ENCODE peak calls at places on chromosomes 5 and 9, in six cellular contexts. E is stimulated activated CD8-positive, alpha-beta memory T cell treated with anti-CD3 and anti-CD28 coated beads, Interleukin-7, amount 100 ng/mL, for 24 hours; U is tibial artery; F is T-cell; I is HCEC 1CT; J is amniotic epithelial cell. A is an unnamed sample.

GRCh38 chr5:77359231-77359630 is 132.9 kb downstream of the WDR41 start:
- DNase-seq in I (no peak), E (no peak), F (no peak), U (no peak), J (no peak), A (no peak)

GRCh38 chr5:12840972-12841371 is 936.7 kb upstream of the CTNND2 start:
- DNase-seq in E (no peak), I (no peak), J (no peak), F (no peak), U (no peak), A (no peak)

GRCh38 chr5:169637085-169637855 is at the start of gene DOCK2:
- DNase-seq in U (peak), J (no peak), I (no peak), E (peak), F (peak), A (no peak)

GRCh38 chr9:75993434-75993833 is 103.0 kb downstream of the PCSK5 start:
- DNase-seq in I (peak), E (no peak), U (no peak), J (peak), F (no peak), A (no peak)

GRCh38 chr5:53025506-53025905 is 36.4 kb downstream of the ITGA2 start:
- DNase-seq in J (no peak), I (no peak), E (no peak), F (no peak), U (no peak), A (no peak)

GRCh38 chr5:122009436-122009835 is 47.7 kb downstream of the SRFBP1 start:
- DNase-seq in I (no peak), E (no peak), U (no peak), J (no peak), F (no peak), A (no peak)

GRCh38 chr5:107542831-107543231 is 127.9 kb downstream of the EFNA5 start:
- DNase-seq in J (peak), E (no peak), I (peak), U (peak), F (no peak), A (peak)

GRCh38 chr5:74543162-74543995 is 97.1 kb downstream of the ENC1 start:
- DNase-seq in F (no peak), U (peak), I (peak), E (no peak), J (peak), A (peak)

GRCh38 chr5:92505145-92505544 is 1075.9 kb downstream of the NR2F1-AS1 start:
- DNase-seq in J (peak), F (no peak), I (peak), U (no peak), E (no peak), A (no peak)

GRCh38 chr9:110027624-110028023 is 180.3 kb downstream of the C9orf152 start:
- DNase-seq in J (peak), E (no peak), I (peak), U (no peak), F (no peak), A (no peak)

GRCh38 chr5:145637396-145637795 is 197.7 kb downstream of the PRELID2 start:
- DNase-seq in I (peak), E (no peak), J (peak), U (no peak), F (no peak), A (no peak)

GRCh38 chr5:43694027-43694426 is 91.0 kb downstream of the NNT start:
- DNase-seq in J (no peak), I (no peak), E (no peak), U (no peak), F (no peak), A (no peak)

GRCh38 chr5:68382640-68383039 is 167.1 kb downstream of the PIK3R1 start:
- DNase-seq in J (no peak), F (no peak), U (peak), I (peak), E (no peak), A (no peak)

GRCh38 chr5:59367791-59368394 is 525.6 kb downstream of the PDE4D start:
- DNase-seq in U (peak), F (peak), I (peak), J (peak), E (no peak), A (no peak)

GRCh38 chr5:168851902-168852321 is 272.7 kb upstream of the PANK3 start:
- DNase-seq in I (no peak), F (no peak), U (no peak), E (no peak), J (peak), A (no peak)

GRCh38 chr5:69493235-69493925 is 790 bp downstream of the OCLN start:
- DNase-seq in F (no peak), U (no peak), J (no peak), I (peak), E (no peak), A (no peak)

GRCh38 chr5:44568519-44568918 is 179.3 kb upstream of the FGF10 start:
- DNase-seq in I (peak), J (peak), U (no peak), E (no peak), F (no peak), A (no peak)

GRCh38 chr9:136112541-136112940 is 6.1 kb downstream of the TMEM250 start:
- DNase-seq in U (no peak), I (no peak), E (no peak), J (no peak), F (no peak), A (no peak)

GRCh38 chr9:129406278-129407225 is 214.3 kb downstream of the C9orf50 start:
- DNase-seq in F (no peak), U (no peak), J (no peak), E (no peak), I (no peak), A (no peak)

GRCh38 chr5:33852327-33852726 is 39.5 kb downstream of the ADAMTS12 start:
- DNase-seq in J (no peak), U (no peak), E (no peak), I (peak), F (no peak), A (no peak)

A was measured in thoracic aorta.